ENCODE peak calls at places on chromosome 19, in five cellular contexts. Y, J, X, C and K are unnamed samples.

GRCh38 chr19:1206063-1206732 is 620 bp downstream of the STK11 start:
- DNase-seq in X (no peak), J (peak), C (no peak), Y (no peak), K (no peak)

GRCh38 chr19:294819-295686 is 3.9 kb upstream of the PLPP2 start:
- DNase-seq in C (peak), Y (peak), J (no peak), X (no peak), K (peak)

GRCh38 chr19:48726573-48726972 is 7.0 kb upstream of the MAMSTR start:
- DNase-seq in C (no peak), J (no peak), X (no peak), Y (no peak), K (no peak)

GRCh38 chr19:18340237-18340989 is at the start of gene PGPEP1:
- DNase-seq in C (peak), X (no peak), J (peak), Y (peak), K (no peak)

GRCh38 chr19:13262450-13262849 is 112.2 kb downstream of the IER2 start:
- DNase-seq in C (peak), X (peak), J (no peak), Y (peak), K (peak)

GRCh38 chr19:4676955-4677731 is 7.0 kb upstream of the MYDGF start:
- DNase-seq in C (peak), J (no peak), X (peak), Y (peak), K (peak)

GRCh38 chr19:7480222-7480974 is 8.4 kb downstream of the PEX11G start:
- DNase-seq in C (peak), X (no peak), J (no peak), Y (no peak), K (no peak)

GRCh38 chr19:16232568-16232967 is 34.9 kb downstream of the AP1M1 start:
- DNase-seq in X (no peak), Y (no peak), J (no peak), C (no peak), K (no peak)

GRCh38 chr19:6720369-6721112 is at the start of gene C3:
- DNase-seq in J (no peak), X (peak), Y (peak), C (peak), K (peak)

GRCh38 chr19:7857727-7858701 is 16.2 kb downstream of the PRR36 start:
- DNase-seq in J (no peak), X (no peak), C (no peak), Y (no peak), K (no peak)

GRCh38 chr19:48351341-48351752 is 12.4 kb downstream of the TMEM143 start:
- DNase-seq in J (peak), Y (peak), C (peak), X (peak), K (peak)

GRCh38 chr19:3387645-3388589 is 21.5 kb downstream of the NFIC start:
- DNase-seq in C (no peak), Y (peak), X (peak), J (peak), K (peak)

GRCh38 chr19:47094557-47095517 is 18.7 kb downstream of the ZC3H4 start:
- DNase-seq in J (peak), C (peak), Y (no peak), X (no peak), K (no peak)

GRCh38 chr19:9757544-9758501 is 10.7 kb downstream of the ZNF846 start:
- DNase-seq in X (no peak), C (peak), J (no peak), Y (no peak), K (no peak)

GRCh38 chr19:33231511-33231910 is 5.9 kb upstream of the SLC7A10 start:
- DNase-seq in J (no peak), X (no peak), Y (no peak), C (peak), K (peak)

DNA sequence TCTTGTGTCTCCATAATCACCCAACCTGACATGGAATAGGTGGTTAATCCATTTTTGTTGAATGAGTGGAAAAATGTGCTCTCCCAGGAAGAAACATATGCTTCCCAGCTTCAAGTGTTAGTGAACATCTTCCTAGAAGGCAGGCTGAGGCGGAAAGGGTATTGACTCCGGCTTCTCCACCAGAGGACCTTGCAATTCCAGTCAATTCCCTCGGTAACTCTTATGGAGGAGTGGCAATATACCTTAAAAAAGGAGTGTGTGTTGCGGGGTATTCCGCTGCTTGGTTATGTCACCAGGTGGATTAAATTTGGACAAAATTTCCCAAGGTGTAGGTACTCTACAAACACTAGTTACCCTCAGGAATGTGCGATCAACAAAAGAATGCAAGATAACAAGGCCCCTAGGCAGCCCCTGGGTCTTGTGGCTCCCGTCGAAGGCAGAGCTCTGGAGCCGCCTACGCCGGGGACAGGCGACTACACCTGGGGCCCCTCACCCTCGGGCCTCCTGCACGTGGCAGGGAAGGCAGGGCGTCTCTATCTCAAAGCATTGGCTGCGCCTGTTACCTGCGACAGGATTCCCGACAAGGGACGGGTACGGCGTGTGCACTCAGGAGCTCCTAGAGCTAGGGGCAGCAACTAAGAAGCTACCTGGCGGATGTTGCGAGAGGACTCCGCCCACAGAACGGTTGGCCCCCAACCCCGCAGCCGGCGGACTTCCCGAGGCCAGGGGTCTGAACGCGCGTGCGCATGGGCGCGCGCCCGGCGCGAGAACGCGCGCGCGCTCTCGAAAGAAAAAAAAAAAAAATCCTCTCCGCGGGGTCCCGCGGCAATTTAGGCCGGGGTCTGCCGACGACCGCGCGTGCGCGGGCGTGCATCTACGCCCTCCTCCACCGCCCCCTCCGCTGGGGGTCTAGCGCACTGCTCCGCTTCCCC is at the start of gene WDR87:
- DNase-seq in X (peak), J (peak), C (peak), Y (peak), K (no peak)
- TF ChIP-seq CTCF in X (peak), J (no peak), C (peak), Y (no peak), K (no peak)

GRCh38 chr19:29212614-29213573 is at the start of gene UQCRFS1:
- DNase-seq in Y (peak), J (peak), C (peak), X (peak), K (peak)
- TF ChIP-seq CTCF in Y (no peak), J (peak), C (no peak), X (peak), K (no peak)

DNA sequence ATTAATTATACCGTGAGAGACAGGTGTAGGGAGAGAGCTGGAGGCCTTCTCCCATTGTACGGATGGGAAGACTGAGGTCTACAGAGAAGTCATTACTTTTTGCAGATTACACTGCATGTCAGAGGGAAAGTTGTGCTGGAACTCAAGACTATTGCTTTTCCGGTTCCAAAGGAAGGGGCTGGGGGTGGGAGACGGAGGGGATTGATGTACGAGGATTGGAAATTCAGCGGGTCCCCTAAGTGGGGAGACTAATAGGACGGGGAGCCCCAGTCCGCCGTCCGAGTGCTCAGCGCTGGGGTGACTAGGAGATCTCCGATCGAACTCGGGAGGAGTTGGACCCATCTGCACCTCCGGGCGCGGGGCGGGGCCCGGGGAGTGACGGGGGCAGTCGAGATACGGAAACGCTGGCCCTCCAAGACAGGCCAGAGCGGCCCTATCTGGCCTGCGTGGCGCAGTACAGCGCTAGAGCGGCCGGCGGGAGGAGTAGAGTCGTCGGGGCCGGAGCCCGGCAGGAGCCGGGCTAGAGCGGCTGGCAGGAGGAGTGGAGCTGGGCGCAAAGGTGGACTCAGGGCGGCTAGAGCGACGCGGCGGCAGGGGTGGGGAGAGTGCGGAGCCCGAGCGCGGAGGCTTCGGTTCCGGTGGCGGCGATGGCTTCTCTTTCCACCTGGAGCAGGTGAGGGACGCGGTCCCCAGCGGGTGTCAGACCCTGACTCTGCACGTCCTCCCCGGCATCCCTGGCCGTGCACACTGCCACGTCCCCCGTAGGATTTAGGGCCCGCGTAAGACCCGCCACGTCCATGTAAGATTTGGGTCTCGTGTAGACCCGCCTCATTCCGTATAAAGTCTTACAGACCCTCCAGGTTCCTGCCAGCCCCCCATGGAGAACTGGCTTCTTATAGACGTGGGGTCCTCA is 1.1 kb downstream of the ARHGEF1 start:
- DNase-seq in X (peak), C (peak), Y (peak), J (peak), K (peak)
- TF ChIP-seq CTCF in X (no peak), C (peak), Y (no peak), J (peak), K (no peak)

GRCh38 chr19:50797429-50798115 is 7.4 kb downstream of the ACP4 start:
- DNase-seq in X (no peak), Y (no peak), J (no peak), C (no peak), K (no peak)

GRCh38 chr19:50796634-50797428 is 6.6 kb downstream of the ACP4 start:
- DNase-seq in C (no peak), X (no peak), Y (no peak), J (no peak), K (no peak)

GRCh38 chr19:50796128-50796633 is 6.0 kb downstream of the ACP4 start:
- DNase-seq in Y (no peak), X (no peak), J (no peak), C (no peak), K (no peak)

GRCh38 chr19:50798943-50799851 is 9.0 kb downstream of the ACP4 start:
- DNase-seq in Y (no peak), C (no peak), X (no peak), J (no peak), K (no peak)

GRCh38 chr19:50798116-50798942 is 8.1 kb downstream of the ACP4 start:
- DNase-seq in Y (no peak), J (no peak), X (no peak), C (no peak), K (no peak)
- TF ChIP-seq CTCF in Y (no peak), J (no peak), X (no peak), C (no peak), K (no peak)

DNA sequence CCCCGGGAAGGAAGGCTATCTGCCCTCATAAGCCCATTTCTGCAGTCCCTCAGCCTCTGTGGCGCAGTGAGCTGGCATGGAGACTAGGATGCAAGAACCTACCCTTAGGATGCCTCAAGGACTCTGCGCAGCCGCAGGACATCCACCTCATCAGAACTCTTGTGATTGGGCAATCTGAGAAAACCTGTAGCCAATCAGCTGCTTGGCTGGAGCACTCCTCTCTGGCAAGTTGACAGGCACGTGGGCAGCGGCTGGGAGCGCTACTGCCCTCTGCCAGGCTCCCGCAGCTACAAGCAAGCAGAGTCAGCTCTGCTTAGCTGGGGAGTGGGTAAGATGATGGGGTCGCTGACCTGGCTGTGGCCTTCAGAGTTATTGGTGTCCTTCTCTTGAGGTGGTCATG is 1.5 kb upstream of the ECSIT start:
- DNase-seq in X (peak), C (peak), J (peak), Y (peak), K (peak)
- TF ChIP-seq CTCF in X (peak), C (peak), J (no peak), Y (peak), K (no peak)